ENCODE peak calls at places on chromosomes 1 and 21, in ten cellular contexts. P is suprapubic skin; H is mesothelial cell of epicardium; E is anterior cingulate cortex; I is SK-N-MC; W is stimulated activated CD8-positive, alpha-beta memory T cell treated with anti-CD3 and anti-CD28 coated beads, Interleukin-2, amount 100 ng/mL, for 48 hours; L is hypothalamus; C is D341Med; T is NCI-H1105; N is epithelial cell of esophagus. S is an unnamed sample.

GRCh38 chr1:225766967-225767413 is 10.6 kb upstream of the SRP9 start:
- DNase-seq in T (no peak), C (peak), N (peak), E (peak), H (peak), W (no peak), L (no peak), P (no peak), I (no peak), S (no peak)

GRCh38 chr1:27318596-27318995 is 3.4 kb upstream of the TMEM222 start:
- DNase-seq in P (no peak), H (no peak), C (no peak), E (no peak), L (no peak), T (no peak), N (no peak), I (no peak), W (no peak), S (no peak)

GRCh38 chr1:235651170-235651806 is 1.7 kb upstream of the GNG4 start:
- DNase-seq in T (no peak), H (no peak), N (no peak), L (no peak), P (no peak), I (no peak), C (no peak), W (no peak), E (no peak), S (no peak)

GRCh38 chr21:14814282-14814681 is 250.5 kb downstream of the NRIP1 start:
- DNase-seq in H (no peak), C (no peak), E (no peak), T (no peak), I (no peak), N (no peak), P (no peak), L (no peak), W (no peak), S (no peak)

GRCh38 chr1:25568090-25568833 is 24.9 kb downstream of the LDLRAP1 start:
- DNase-seq in C (no peak), W (no peak), N (peak), I (no peak), L (peak), E (no peak), P (no peak), H (no peak), T (no peak), S (no peak)

GRCh38 chr21:35614412-35614901 is 445.9 kb downstream of the SETD4 start:
- DNase-seq in W (no peak), P (no peak), C (no peak), E (no peak), I (no peak), H (no peak), L (no peak), N (peak), T (no peak), S (no peak)

GRCh38 chr1:234206651-234207284 is 166.5 kb upstream of the COA6 start:
- DNase-seq in P (no peak), N (peak), H (no peak), C (no peak), L (no peak), E (peak), T (no peak), I (no peak), W (no peak), S (no peak)

GRCh38 chr1:46969014-46969619 is 27.8 kb upstream of the CYP4A11 start:
- DNase-seq in I (no peak), T (no peak), P (no peak), H (no peak), L (no peak), C (no peak), W (no peak), E (no peak), N (no peak), S (no peak)

GRCh38 chr1:33635336-33636012 is 163.0 kb downstream of the ZSCAN20 start:
- DNase-seq in E (no peak), H (no peak), L (no peak), P (no peak), C (no peak), T (no peak), W (no peak), N (no peak), I (no peak), S (no peak)

GRCh38 chr1:11338351-11338809 is 65.4 kb downstream of the UBIAD1 start:
- DNase-seq in L (no peak), W (no peak), H (no peak), T (no peak), I (no peak), C (no peak), P (no peak), N (no peak), E (no peak), S (no peak)

GRCh38 chr1:56202743-56203142 is 376.6 kb downstream of the PLPP3 start:
- DNase-seq in C (no peak), P (no peak), E (no peak), L (no peak), W (no peak), T (no peak), H (no peak), N (peak), I (no peak), S (no peak)

GRCh38 chr1:48931571-48932251 is 155.0 kb upstream of the BEND5 start:
- DNase-seq in T (no peak), N (peak), L (no peak), I (no peak), C (no peak), P (no peak), E (no peak), W (no peak), H (no peak), S (no peak)

GRCh38 chr1:199954701-199955100 is 72.8 kb upstream of the NR5A2 start:
- DNase-seq in H (no peak), C (peak), P (no peak), E (no peak), L (no peak), T (no peak), I (no peak), W (no peak), N (no peak), S (no peak)

GRCh38 chr1:241391926-241392710 is 35.1 kb upstream of the RGS7 start:
- DNase-seq in W (no peak), N (peak), C (no peak), E (no peak), P (no peak), H (no peak), I (no peak), L (no peak), T (no peak), S (no peak)

GRCh38 chr1:13706058-13706457 is 6.1 kb downstream of the PRDM2 start:
- DNase-seq in P (no peak), C (no peak), E (no peak), H (no peak), L (no peak), T (no peak), W (no peak), I (no peak), N (peak), S (no peak)